ENCODE peak calls at places on chromosomes 16 and 17, in five cellular contexts. I, T, B, C and M are unnamed samples.

GRCh38 chr17:27181935-27182334 is 112.0 kb upstream of the WSB1 start:
- DNase-seq in I (no peak), T (no peak), B (no peak), C (no peak), M (no peak)

GRCh38 chr17:79619636-79620206 is 8.9 kb upstream of the RBFOX3 start:
- DNase-seq in I (no peak), T (no peak), B (no peak), C (peak; percentile 3), M (no peak)

GRCh38 chr16:66431760-66432159 is 4.7 kb downstream of the BEAN1 start:
- DNase-seq in I (no peak), T (no peak), B (no peak), C (no peak), M (no peak)

GRCh38 chr17:58666858-58667267 is 25.0 kb downstream of the TEX14 start:
- DNase-seq in I (peak; percentile 63), T (peak; percentile 77), B (no peak), C (peak; percentile 62), M (no peak)

GRCh38 chr17:82090549-82091263 is 7.3 kb downstream of the FASN start:
- DNase-seq in I (no peak), T (no peak), B (no peak), C (no peak), M (no peak)

GRCh38 chr16:67357561-67357960 is 30.9 kb downstream of the LRRC36 start:
- DNase-seq in I (no peak), T (no peak), B (no peak), C (no peak), M (no peak)

GRCh38 chr16:50238868-50239301 is 27.5 kb upstream of the ADCY7 start:
- DNase-seq in I (no peak), T (no peak), B (no peak), C (no peak), M (no peak)

GRCh38 chr16:75589301-75589700 is 23.1 kb downstream of the GABARAPL2 start:
- DNase-seq in I (no peak), T (no peak), B (no peak), C (no peak), M (no peak)

GRCh38 chr17:50205111-50205821 is 3.8 kb upstream of the COL1A1 start:
- DNase-seq in I (no peak), T (no peak), B (no peak), C (no peak), M (no peak)

GRCh38 chr16:70437582-70438324 is 1.1 kb downstream of the ST3GAL2 start:
- DNase-seq in I (no peak), T (no peak), B (no peak), C (peak; percentile 17), M (no peak)

GRCh38 chr17:3740611-3741073 is 16.9 kb downstream of the HASPIN start:
- DNase-seq in I (no peak), T (no peak), B (no peak), C (no peak), M (no peak)

GRCh38 chr17:60039509-60040442 is 38.9 kb downstream of the HEATR6 start:
- DNase-seq in I (no peak), T (no peak), B (no peak), C (no peak), M (no peak)

GRCh38 chr17:73091410-73091769 is 1.1 kb downstream of the SLC39A11 start:
- DNase-seq in I (no peak), T (no peak), B (no peak), C (no peak), M (no peak)

GRCh38 chr16:23729503-23730424 is 16.7 kb upstream of the ERN2 start:
- DNase-seq in I (no peak), T (peak; percentile 83), B (no peak), C (peak; percentile 7), M (no peak)

GRCh38 chr17:78051186-78051972 is 77.2 kb downstream of the TMC6 start:
- DNase-seq in I (no peak), T (no peak), B (no peak), C (no peak), M (no peak)

GRCh38 chr16:74031551-74031950 is 265.1 kb upstream of the PSMD7 start:
- DNase-seq in I (no peak), T (no peak), B (no peak), C (no peak), M (no peak)

GRCh38 chr16:74030000-74030399 is 266.6 kb upstream of the PSMD7 start:
- DNase-seq in I (no peak), T (peak; percentile 81), B (no peak), C (no peak), M (no peak)

GRCh38 chr16:74034862-74035261 is 261.8 kb upstream of the PSMD7 start:
- DNase-seq in I (no peak), T (peak; percentile 25), B (no peak), C (no peak), M (no peak)

DNA sequence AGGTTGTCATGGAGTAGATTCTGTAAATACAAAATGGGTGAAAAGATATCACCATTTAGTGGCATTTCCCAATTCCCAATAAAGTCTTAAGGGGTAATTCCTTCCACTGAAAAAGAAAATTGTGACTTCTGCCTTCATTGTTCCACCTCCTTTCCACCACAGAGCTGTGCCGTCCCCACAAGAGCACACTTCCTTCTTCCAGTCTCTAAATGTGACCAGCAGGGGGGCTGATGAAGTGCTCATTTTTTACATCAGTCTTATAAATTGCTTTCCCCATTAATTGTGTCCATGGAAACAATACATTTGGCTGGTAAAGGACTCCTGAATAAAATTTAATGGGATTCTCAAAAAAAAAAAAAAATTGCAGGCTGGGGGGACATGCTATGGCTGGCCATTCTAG is 260.8 kb upstream of the PSMD7 start:
- DNase-seq in I (no peak), T (no peak), B (no peak), C (no peak), M (no peak)
- TF ChIP-seq CTCF in I (no peak), T (no peak), B (no peak), C (peak; percentile 12), M (peak; percentile 28)

GRCh38 chr16:83952940-83953795 is at the start of gene OSGIN1:
- DNase-seq in I (peak; percentile 94), T (peak; percentile 97), B (peak; percentile 54), C (peak; percentile 98), M (peak; percentile 85)

GRCh38 chr16:83953796-83954576 is 946 bp downstream of the OSGIN1 start:
- DNase-seq in I (no peak), T (peak; percentile 50), B (no peak), C (peak; percentile 36), M (no peak)

GRCh38 chr16:83951544-83951943 is 1.5 kb upstream of the OSGIN1 start:
- DNase-seq in I (no peak), T (no peak), B (no peak), C (no peak), M (no peak)

GRCh38 chr16:83954577-83955016 is 1.6 kb downstream of the OSGIN1 start:
- DNase-seq in I (peak; percentile 22), T (peak; percentile 71), B (no peak), C (peak; percentile 78), M (no peak)

GRCh38 chr16:83952587-83952939 is 477 bp upstream of the OSGIN1 start:
- DNase-seq in I (no peak), T (no peak), B (no peak), C (peak; percentile 58), M (no peak)
- H3K4me3 ChIP-seq in I (peak overlapping the region; percentile 65), T (peak overlapping the region; percentile 62), B (peak overlapping the region; percentile 19), C (no peak overlapping the region), M (peak overlapping the region; percentile 68)

DNA sequence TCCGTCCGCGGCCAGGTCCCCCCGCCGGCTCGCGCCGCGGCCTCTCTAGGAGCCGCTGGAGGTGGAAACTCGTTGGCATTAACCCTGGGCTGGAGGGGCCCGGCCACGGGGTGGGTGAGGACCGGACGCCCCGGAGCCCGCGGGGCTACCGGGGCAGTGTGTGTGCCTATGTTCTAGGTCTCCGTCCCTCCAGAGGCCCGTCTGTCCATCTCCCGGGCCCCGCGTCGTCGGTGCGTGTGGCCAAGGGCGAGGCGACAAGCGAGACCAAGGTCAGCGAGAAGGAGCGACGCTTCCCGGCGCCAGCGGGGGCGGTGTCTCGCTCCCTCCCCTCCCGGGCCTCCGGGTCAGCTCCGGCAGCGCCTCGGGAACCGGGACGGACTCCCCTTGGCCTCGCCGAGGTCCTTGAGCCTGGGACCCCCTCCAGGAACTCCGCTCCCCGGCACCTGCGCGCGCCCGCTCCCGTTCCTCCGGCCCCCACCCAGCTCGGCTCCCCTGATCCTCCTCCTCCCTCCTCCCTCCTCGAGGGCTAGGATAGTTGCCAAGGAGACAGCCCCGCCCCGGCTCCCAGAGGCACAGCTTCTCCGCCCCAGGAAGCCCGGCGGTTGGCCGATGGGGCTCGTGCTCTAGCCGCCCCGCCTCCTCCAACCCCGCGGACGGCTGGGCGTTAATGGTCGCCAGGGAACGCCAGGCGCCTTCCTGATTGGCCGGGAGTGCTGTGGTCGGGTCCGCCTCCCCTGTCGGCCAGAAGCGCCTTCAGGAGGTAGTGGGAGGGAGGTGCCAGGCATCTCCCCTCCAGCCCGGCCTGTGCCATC is 663 bp upstream of the ZNF768 start:
- DNase-seq in I (peak; percentile 98), T (peak; percentile 99), B (peak; percentile 74), C (peak; percentile 99), M (peak; percentile 92)
- TF ChIP-seq CTCF in I (peak; percentile 27), T (peak; percentile 42), B (peak; percentile 48), C (peak; percentile 27), M (peak; percentile 34)

GRCh38 chr16:30700491-30700890 is 1.5 kb downstream of the SRCAP start:
- DNase-seq in I (no peak), T (no peak), B (no peak), C (no peak), M (no peak)
- H3K4me3 ChIP-seq in I (no peak overlapping the region), T (no peak overlapping the region), B (no peak overlapping the region), C (no peak overlapping the region), M (no peak overlapping the region)

GRCh38 chr16:88634994-88635670 is 3.2 kb upstream of the IL17C start:
- DNase-seq in I (no peak), T (no peak), B (no peak), C (no peak), M (no peak)
- TF ChIP-seq CTCF in I (no peak), T (no peak), B (no peak), C (no peak), M (no peak)

GRCh38 chr16:56626685-56627084 is 1.1 kb downstream of the MT1E start:
- DNase-seq in I (no peak), T (no peak), B (no peak), C (peak; percentile 54), M (no peak)
- H3K4me3 ChIP-seq in I (peak overlapping the region; percentile 70), T (peak overlapping the region; percentile 79), B (peak overlapping the region; percentile 58), C (peak overlapping the region; percentile 40), M (peak overlapping the region; percentile 68)

DNA sequence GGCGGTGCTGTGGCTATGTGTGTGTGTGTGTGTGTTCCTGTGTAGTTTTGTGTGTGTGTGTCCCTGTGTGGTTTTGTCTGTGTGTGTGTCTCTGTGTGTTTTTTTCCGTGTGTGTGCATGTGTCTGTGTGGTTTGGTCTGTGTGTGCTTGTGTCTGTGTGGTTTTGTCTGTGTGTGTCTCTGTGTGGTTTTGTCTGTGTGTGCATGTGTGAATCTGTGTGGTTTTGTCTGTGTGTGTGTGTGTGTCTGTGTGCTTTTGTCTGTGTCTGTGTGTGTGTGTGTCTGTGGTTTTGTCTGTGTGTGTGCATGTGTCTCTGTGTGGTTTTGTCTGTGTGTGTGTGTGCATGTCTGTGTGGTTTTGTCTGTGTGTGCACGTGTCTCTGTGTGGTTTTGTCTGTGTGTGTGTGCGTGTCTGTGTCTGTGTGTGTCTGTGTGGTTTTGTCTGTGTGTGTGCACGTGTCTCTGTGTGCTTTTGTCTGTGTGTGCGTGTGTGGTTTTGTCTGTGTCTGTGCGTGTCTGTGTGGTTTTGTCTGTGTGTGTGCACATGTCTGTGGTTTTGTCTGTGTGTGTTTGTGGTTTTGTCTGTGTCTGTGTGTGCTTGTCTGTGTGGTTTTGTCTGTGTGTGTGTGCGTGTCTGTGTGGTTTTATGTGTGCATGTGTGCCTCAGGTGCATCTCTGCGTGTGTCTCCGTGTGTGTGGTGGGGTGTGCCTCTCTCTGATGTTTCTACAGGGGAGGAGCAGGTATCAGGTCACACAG is 62.3 kb downstream of the ZDHHC7 start:
- DNase-seq in I (no peak), T (no peak), B (no peak), C (no peak), M (no peak)
- TF ChIP-seq CTCF in I (no peak), T (no peak), B (no peak), C (no peak), M (no peak)